ENCODE peak calls at places on chromosome 10, in four cellular contexts. One of them, this sample, is unnamed.

GRCh38 chr10:70815504-70816219 is at the start of gene SGPL1:
- DNase-seq in HFFc6: peak
- DNase-seq in CD8-positive, alpha-beta T cell: peak
- DNase-seq in cardiac muscle cell: peak
- DNase-seq in this sample: peak

GRCh38 chr10:48306870-48307531 is 524 bp downstream of the MAPK8 start:
- DNase-seq in HFFc6: peak
- DNase-seq in cardiac muscle cell: peak
- DNase-seq in CD8-positive, alpha-beta T cell: peak
- DNase-seq in this sample: no peak

GRCh38 chr10:78852856-78853255 is 215.9 kb upstream of the ZMIZ1 start:
- DNase-seq in cardiac muscle cell: no peak
- DNase-seq in CD8-positive, alpha-beta T cell: no peak
- DNase-seq in HFFc6: peak
- DNase-seq in this sample: no peak

GRCh38 chr10:48658243-48658888 is 26.3 kb upstream of the WDFY4 start:
- DNase-seq in HFFc6: peak
- DNase-seq in cardiac muscle cell: peak
- DNase-seq in CD8-positive, alpha-beta T cell: peak
- DNase-seq in this sample: peak

GRCh38 chr10:122854648-122855047 is 9.0 kb upstream of the CUZD1 start:
- DNase-seq in CD8-positive, alpha-beta T cell: no peak
- DNase-seq in cardiac muscle cell: no peak
- DNase-seq in HFFc6: peak
- DNase-seq in this sample: no peak

GRCh38 chr10:61750943-61751471 is 88.3 kb downstream of the CABCOCO1 start:
- DNase-seq in CD8-positive, alpha-beta T cell: peak
- DNase-seq in cardiac muscle cell: peak
- DNase-seq in HFFc6: peak
- DNase-seq in this sample: peak

GRCh38 chr10:90857635-90858488 is at the start of gene HTR7:
- DNase-seq in cardiac muscle cell: peak
- DNase-seq in HFFc6: peak
- DNase-seq in CD8-positive, alpha-beta T cell: peak
- DNase-seq in this sample: peak

GRCh38 chr10:42380926-42381547 is 257.3 kb downstream of the ZNF33B start:
- DNase-seq in HFFc6: no peak
- DNase-seq in cardiac muscle cell: no peak
- DNase-seq in CD8-positive, alpha-beta T cell: no peak
- DNase-seq in this sample: no peak

GRCh38 chr10:17685227-17685840 is 41.4 kb downstream of the STAM start:
- DNase-seq in cardiac muscle cell: no peak
- DNase-seq in HFFc6: no peak
- DNase-seq in CD8-positive, alpha-beta T cell: no peak
- DNase-seq in this sample: no peak

DNA sequence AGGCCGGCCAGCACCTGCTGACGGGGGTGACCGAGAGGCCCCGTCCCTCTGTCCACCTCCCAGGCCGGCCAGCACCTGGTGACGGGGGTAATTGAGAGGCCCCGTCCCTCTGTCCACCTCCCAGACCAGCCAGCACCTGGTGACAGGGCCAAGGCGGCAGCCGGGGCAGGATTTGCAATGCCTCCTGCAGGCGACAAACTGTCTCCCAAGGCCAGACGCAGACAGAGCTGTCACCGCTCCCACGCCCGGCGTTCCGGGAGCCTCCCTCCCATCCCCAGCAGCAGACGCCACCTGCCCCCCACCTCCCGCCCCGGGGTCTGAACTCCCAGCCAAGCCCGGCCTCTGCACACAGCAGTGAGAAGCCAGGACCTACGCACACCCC is 94.9 kb upstream of the DIP2C start:
- DNase-seq in HFFc6: no peak
- DNase-seq in cardiac muscle cell: peak
- DNase-seq in CD8-positive, alpha-beta T cell: no peak
- DNase-seq in this sample: peak
- TF ChIP-seq CTCF in HFFc6: no peak
- TF ChIP-seq CTCF in cardiac muscle cell: no peak
- TF ChIP-seq CTCF in CD8-positive, alpha-beta T cell: no peak
- TF ChIP-seq CTCF in this sample: no peak

GRCh38 chr10:46992794-46993552 is 81.7 kb downstream of the PTPN20 start:
- DNase-seq in cardiac muscle cell: peak
- DNase-seq in CD8-positive, alpha-beta T cell: no peak
- DNase-seq in HFFc6: peak
- DNase-seq in this sample: no peak
- TF ChIP-seq CTCF in cardiac muscle cell: peak
- TF ChIP-seq CTCF in CD8-positive, alpha-beta T cell: no peak
- TF ChIP-seq CTCF in HFFc6: peak
- TF ChIP-seq CTCF in this sample: no peak

GRCh38 chr10:104614245-104614831 is 26.8 kb upstream of the SORCS3 start:
- DNase-seq in cardiac muscle cell: no peak
- DNase-seq in CD8-positive, alpha-beta T cell: no peak
- DNase-seq in HFFc6: peak
- DNase-seq in this sample: no peak
- TF ChIP-seq CTCF in cardiac muscle cell: peak
- TF ChIP-seq CTCF in CD8-positive, alpha-beta T cell: peak
- TF ChIP-seq CTCF in HFFc6: peak
- TF ChIP-seq CTCF in this sample: peak

GRCh38 chr10:8700689-8701088 is 646.2 kb downstream of the GATA3 start:
- DNase-seq in CD8-positive, alpha-beta T cell: no peak
- DNase-seq in HFFc6: no peak
- DNase-seq in cardiac muscle cell: no peak
- DNase-seq in this sample: no peak

GRCh38 chr10:8705415-8705814 is 650.9 kb downstream of the GATA3 start:
- DNase-seq in cardiac muscle cell: no peak
- DNase-seq in CD8-positive, alpha-beta T cell: no peak
- DNase-seq in HFFc6: no peak
- DNase-seq in this sample: no peak

GRCh38 chr10:8696746-8697145 is 642.3 kb downstream of the GATA3 start:
- DNase-seq in cardiac muscle cell: no peak
- DNase-seq in CD8-positive, alpha-beta T cell: no peak
- DNase-seq in HFFc6: no peak
- DNase-seq in this sample: no peak

DNA sequence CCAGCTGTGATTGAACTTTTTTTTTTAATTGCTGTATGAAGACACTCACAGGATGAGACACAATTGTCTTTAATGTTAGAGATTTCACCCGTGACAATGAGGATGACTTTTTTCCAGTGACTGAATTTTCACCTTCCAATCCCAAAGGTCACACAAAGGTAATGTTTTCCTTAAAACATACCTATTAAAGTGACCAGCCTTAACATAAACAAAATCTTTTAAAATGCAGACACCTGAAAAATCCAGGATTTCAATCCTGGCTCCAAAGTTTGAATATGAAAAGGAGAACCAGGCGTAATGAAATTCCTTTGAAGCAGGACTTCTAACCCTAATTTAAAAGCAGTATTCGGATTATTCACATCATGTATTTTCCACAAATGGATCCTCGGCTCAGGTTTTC is 647.7 kb downstream of the GATA3 start:
- DNase-seq in cardiac muscle cell: no peak
- DNase-seq in HFFc6: no peak
- DNase-seq in CD8-positive, alpha-beta T cell: no peak
- DNase-seq in this sample: no peak
- TF ChIP-seq CTCF in cardiac muscle cell: no peak
- TF ChIP-seq CTCF in HFFc6: no peak
- TF ChIP-seq CTCF in CD8-positive, alpha-beta T cell: no peak
- TF ChIP-seq CTCF in this sample: no peak

GRCh38 chr10:28305551-28305950 is 2.7 kb upstream of the MPP7 start:
- DNase-seq in cardiac muscle cell: no peak
- DNase-seq in CD8-positive, alpha-beta T cell: no peak
- DNase-seq in HFFc6: no peak
- DNase-seq in this sample: no peak

GRCh38 chr10:28302012-28302667 is 724 bp downstream of the MPP7 start:
- DNase-seq in cardiac muscle cell: peak
- DNase-seq in HFFc6: no peak
- DNase-seq in CD8-positive, alpha-beta T cell: no peak
- DNase-seq in this sample: no peak

GRCh38 chr10:28304032-28304571 is 1.2 kb upstream of the MPP7 start:
- DNase-seq in cardiac muscle cell: no peak
- DNase-seq in CD8-positive, alpha-beta T cell: no peak
- DNase-seq in HFFc6: no peak
- DNase-seq in this sample: no peak

GRCh38 chr10:28300027-28300426 is 2.8 kb downstream of the MPP7 start:
- DNase-seq in cardiac muscle cell: no peak
- DNase-seq in HFFc6: no peak
- DNase-seq in CD8-positive, alpha-beta T cell: no peak
- DNase-seq in this sample: no peak

DNA sequence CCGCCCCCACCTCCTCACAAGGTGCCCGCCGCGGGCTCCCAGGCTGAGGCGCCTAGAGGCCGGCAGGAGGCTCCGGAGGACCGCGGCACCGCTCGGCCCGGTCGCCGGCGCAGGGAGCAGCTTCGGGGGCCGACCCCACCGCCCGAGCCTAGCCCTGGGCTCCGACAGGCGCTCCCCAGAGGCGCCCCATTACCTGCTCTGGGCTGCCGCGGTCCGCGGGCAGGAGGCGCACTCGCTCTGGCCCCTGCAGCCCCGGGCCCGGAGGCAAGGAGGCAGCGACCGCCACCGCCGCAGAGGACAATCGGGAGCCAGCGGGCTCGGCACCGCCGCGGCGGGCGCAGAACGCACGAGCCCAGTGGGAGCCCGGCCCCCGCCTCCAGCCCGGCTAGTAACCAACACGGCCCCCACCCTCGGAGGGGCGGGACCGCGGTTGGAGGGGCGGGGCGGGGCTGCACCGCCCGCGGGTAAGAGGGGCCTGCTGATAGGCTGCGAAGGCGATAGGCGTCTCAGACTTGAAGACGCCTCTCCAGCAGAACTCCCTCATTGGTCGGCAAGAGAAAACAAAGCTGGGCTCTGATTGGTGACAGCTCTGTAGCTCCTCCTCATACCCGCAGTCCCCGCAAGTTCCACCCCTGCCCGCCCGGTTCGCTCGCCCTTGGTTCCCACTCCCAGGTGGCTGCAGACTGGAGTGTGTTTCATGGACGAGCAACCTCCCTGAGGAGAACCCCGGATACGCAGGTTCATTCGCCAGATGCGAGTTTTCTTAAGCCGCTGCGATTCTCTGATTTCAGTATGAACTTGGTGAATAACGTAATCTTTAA is at the start of gene MPP7:
- DNase-seq in HFFc6: peak
- DNase-seq in CD8-positive, alpha-beta T cell: peak
- DNase-seq in cardiac muscle cell: peak
- DNase-seq in this sample: peak
- TF ChIP-seq CTCF in HFFc6: peak
- TF ChIP-seq CTCF in CD8-positive, alpha-beta T cell: peak
- TF ChIP-seq CTCF in cardiac muscle cell: peak
- TF ChIP-seq CTCF in this sample: peak

GRCh38 chr10:27743736-27744477 is 1.7 kb downstream of the MKX start:
- DNase-seq in cardiac muscle cell: peak
- DNase-seq in HFFc6: no peak
- DNase-seq in CD8-positive, alpha-beta T cell: no peak
- DNase-seq in this sample: no peak

GRCh38 chr10:27742926-27743735 is 2.5 kb downstream of the MKX start:
- DNase-seq in CD8-positive, alpha-beta T cell: no peak
- DNase-seq in HFFc6: no peak
- DNase-seq in cardiac muscle cell: peak
- DNase-seq in this sample: peak

GRCh38 chr10:27744478-27745379 is 890 bp downstream of the MKX start:
- DNase-seq in HFFc6: peak
- DNase-seq in CD8-positive, alpha-beta T cell: no peak
- DNase-seq in cardiac muscle cell: peak
- DNase-seq in this sample: peak

GRCh38 chr10:27741173-27742091 is 4.2 kb downstream of the MKX start:
- DNase-seq in CD8-positive, alpha-beta T cell: no peak
- DNase-seq in cardiac muscle cell: peak
- DNase-seq in HFFc6: no peak
- DNase-seq in this sample: peak

GRCh38 chr10:27742195-27742925 is 3.3 kb downstream of the MKX start:
- DNase-seq in CD8-positive, alpha-beta T cell: peak
- DNase-seq in HFFc6: peak
- DNase-seq in cardiac muscle cell: peak
- DNase-seq in this sample: peak
- TF ChIP-seq CTCF in CD8-positive, alpha-beta T cell: peak
- TF ChIP-seq CTCF in HFFc6: peak
- TF ChIP-seq CTCF in cardiac muscle cell: peak
- TF ChIP-seq CTCF in this sample: peak

GRCh38 chr10:116689096-116689495 is 53.3 kb downstream of the HSPA12A start:
- DNase-seq in CD8-positive, alpha-beta T cell: no peak
- DNase-seq in cardiac muscle cell: no peak
- DNase-seq in HFFc6: no peak
- DNase-seq in this sample: no peak

GRCh38 chr10:116689744-116690143 is 52.6 kb downstream of the HSPA12A start:
- DNase-seq in HFFc6: no peak
- DNase-seq in cardiac muscle cell: no peak
- DNase-seq in CD8-positive, alpha-beta T cell: no peak
- DNase-seq in this sample: no peak

GRCh38 chr10:116691079-116691398 is 51.3 kb downstream of the HSPA12A start:
- DNase-seq in cardiac muscle cell: peak
- DNase-seq in HFFc6: no peak
- DNase-seq in CD8-positive, alpha-beta T cell: no peak
- DNase-seq in this sample: no peak

GRCh38 chr10:116691544-116692126 is 50.7 kb downstream of the HSPA12A start:
- DNase-seq in CD8-positive, alpha-beta T cell: no peak
- DNase-seq in cardiac muscle cell: no peak
- DNase-seq in HFFc6: no peak
- DNase-seq in this sample: peak

GRCh38 chr10:116690356-116691078 is 51.8 kb downstream of the HSPA12A start:
- DNase-seq in cardiac muscle cell: peak
- DNase-seq in CD8-positive, alpha-beta T cell: no peak
- DNase-seq in HFFc6: no peak
- DNase-seq in this sample: no peak
- TF ChIP-seq CTCF in cardiac muscle cell: peak
- TF ChIP-seq CTCF in CD8-positive, alpha-beta T cell: no peak
- TF ChIP-seq CTCF in HFFc6: no peak
- TF ChIP-seq CTCF in this sample: no peak

DNA sequence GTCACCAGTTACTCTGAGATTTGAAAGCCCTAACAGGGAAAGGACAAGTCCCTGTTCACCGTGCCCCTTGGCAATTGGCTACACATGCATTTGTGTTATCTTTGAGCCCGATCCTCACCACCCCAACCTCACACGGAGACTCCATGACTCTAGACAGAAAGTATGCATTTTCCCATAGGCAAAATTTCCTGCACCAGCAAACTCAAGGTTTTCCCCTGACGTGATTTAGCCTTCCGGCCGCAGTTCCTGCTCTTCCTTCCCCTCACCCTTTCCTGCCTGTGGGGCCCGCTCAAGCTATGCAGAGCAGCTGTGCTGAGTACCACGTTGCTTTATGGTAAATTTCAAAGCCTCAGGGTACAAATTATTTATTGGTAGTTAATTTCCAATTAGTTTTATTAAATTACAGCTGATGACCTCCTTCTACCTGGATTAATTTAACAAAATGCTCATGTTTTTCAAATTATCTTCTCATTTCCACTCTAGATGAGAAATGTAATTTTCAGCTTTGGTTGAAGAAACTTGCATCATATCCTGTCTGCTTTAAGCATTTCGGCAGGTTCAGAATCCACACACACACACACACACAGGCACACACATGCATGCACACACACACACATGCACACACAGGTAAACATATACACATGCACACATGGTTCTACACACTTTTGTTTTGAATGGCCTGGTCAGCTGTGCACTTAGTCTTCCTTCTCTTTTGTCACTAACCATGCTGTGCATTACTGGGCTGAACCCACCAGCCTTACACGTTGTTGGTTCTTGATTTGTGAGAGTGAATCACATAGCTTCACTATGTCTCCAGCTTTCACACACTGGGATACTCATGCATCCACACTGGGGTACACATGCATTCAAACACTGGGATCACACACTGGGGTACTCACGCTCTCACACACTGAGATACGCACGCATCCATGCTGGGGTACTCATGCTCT is 283.1 kb upstream of the PITRM1 start:
- DNase-seq in cardiac muscle cell: no peak
- DNase-seq in HFFc6: peak
- DNase-seq in CD8-positive, alpha-beta T cell: no peak
- DNase-seq in this sample: no peak
- TF ChIP-seq CTCF in cardiac muscle cell: no peak
- TF ChIP-seq CTCF in HFFc6: no peak
- TF ChIP-seq CTCF in CD8-positive, alpha-beta T cell: no peak
- TF ChIP-seq CTCF in this sample: no peak